ENCODE peak calls at places on chromosomes 4 and X, in eight cellular contexts. One of them, this sample, is unnamed. For H3K4me1, the result is how much of the 10 kb centered on the place peaks cover.

GRCh38 chr4:121790976-121791375 is 10.1 kb upstream of the EXOSC9 start:
- DNase-seq in OCI-LY7: no peak
- DNase-seq in ascending aorta: no peak
- DNase-seq in prostate gland: no peak
- DNase-seq in sigmoid colon: no peak
- DNase-seq in cardiac muscle cell: no peak
- DNase-seq in endothelial cell of umbilical vein: no peak
- DNase-seq in PC-9: no peak
- DNase-seq in this sample: no peak

GRCh38 chrX:131704136-131704695 is 160.3 kb downstream of the OR13H1 start:
- DNase-seq in PC-9: peak
- DNase-seq in prostate gland: no peak
- DNase-seq in ascending aorta: peak
- DNase-seq in sigmoid colon: peak
- DNase-seq in endothelial cell of umbilical vein: no peak
- DNase-seq in cardiac muscle cell: no peak
- DNase-seq in OCI-LY7: no peak
- DNase-seq in this sample: peak

GRCh38 chr4:83342476-83342875 is 7.8 kb upstream of the HPSE start:
- DNase-seq in cardiac muscle cell: no peak
- DNase-seq in OCI-LY7: no peak
- DNase-seq in ascending aorta: no peak
- DNase-seq in sigmoid colon: no peak
- DNase-seq in endothelial cell of umbilical vein: no peak
- DNase-seq in prostate gland: no peak
- DNase-seq in PC-9: no peak
- DNase-seq in this sample: no peak

GRCh38 chr4:115279300-115279699 is 165.9 kb upstream of the NDST4 start:
- DNase-seq in PC-9: no peak
- DNase-seq in prostate gland: no peak
- DNase-seq in endothelial cell of umbilical vein: no peak
- DNase-seq in ascending aorta: no peak
- DNase-seq in cardiac muscle cell: no peak
- DNase-seq in sigmoid colon: no peak
- DNase-seq in OCI-LY7: peak
- DNase-seq in this sample: no peak

GRCh38 chrX:154738013-154738738 is 12.7 kb downstream of the GAB3 start:
- DNase-seq in cardiac muscle cell: no peak
- DNase-seq in prostate gland: no peak
- DNase-seq in endothelial cell of umbilical vein: peak
- DNase-seq in PC-9: no peak
- DNase-seq in ascending aorta: no peak
- DNase-seq in OCI-LY7: no peak
- DNase-seq in sigmoid colon: peak
- DNase-seq in this sample: no peak

GRCh38 chr4:10942166-10942565 is 257.6 kb upstream of the CLNK start:
- DNase-seq in sigmoid colon: no peak
- DNase-seq in OCI-LY7: no peak
- DNase-seq in prostate gland: no peak
- DNase-seq in PC-9: no peak
- DNase-seq in cardiac muscle cell: no peak
- DNase-seq in ascending aorta: no peak
- DNase-seq in endothelial cell of umbilical vein: no peak
- DNase-seq in this sample: no peak

GRCh38 chr4:144579411-144580020 is 66.4 kb upstream of the HHIP start:
- DNase-seq in endothelial cell of umbilical vein: peak
- DNase-seq in ascending aorta: no peak
- DNase-seq in prostate gland: no peak
- DNase-seq in cardiac muscle cell: no peak
- DNase-seq in OCI-LY7: no peak
- DNase-seq in PC-9: no peak
- DNase-seq in sigmoid colon: no peak
- DNase-seq in this sample: no peak

GRCh38 chrX:47234583-47234982 is 1.8 kb downstream of the USP11 start:
- DNase-seq in cardiac muscle cell: no peak
- DNase-seq in endothelial cell of umbilical vein: no peak
- DNase-seq in sigmoid colon: no peak
- DNase-seq in PC-9: no peak
- DNase-seq in prostate gland: no peak
- DNase-seq in ascending aorta: no peak
- DNase-seq in OCI-LY7: no peak
- DNase-seq in this sample: no peak

GRCh38 chrX:20144491-20144890 is 2.9 kb upstream of the EIF1AX start:
- DNase-seq in cardiac muscle cell: no peak
- DNase-seq in endothelial cell of umbilical vein: peak
- DNase-seq in ascending aorta: no peak
- DNase-seq in sigmoid colon: no peak
- DNase-seq in PC-9: no peak
- DNase-seq in prostate gland: no peak
- DNase-seq in OCI-LY7: peak
- DNase-seq in this sample: no peak

GRCh38 chr4:118280501-118281218 is 72.1 kb downstream of the PRSS12 start:
- DNase-seq in prostate gland: peak
- DNase-seq in ascending aorta: no peak
- DNase-seq in OCI-LY7: peak
- DNase-seq in cardiac muscle cell: peak
- DNase-seq in sigmoid colon: no peak
- DNase-seq in endothelial cell of umbilical vein: peak
- DNase-seq in PC-9: peak
- DNase-seq in this sample: no peak

GRCh38 chr4:186924723-186925122 is 201.1 kb upstream of the FAT1 start:
- DNase-seq in prostate gland: no peak
- DNase-seq in PC-9: no peak
- DNase-seq in sigmoid colon: no peak
- DNase-seq in ascending aorta: no peak
- DNase-seq in cardiac muscle cell: no peak
- DNase-seq in endothelial cell of umbilical vein: no peak
- DNase-seq in OCI-LY7: no peak
- DNase-seq in this sample: no peak

GRCh38 chr4:10783351-10783750 is 98.8 kb upstream of the CLNK start:
- DNase-seq in ascending aorta: no peak
- DNase-seq in endothelial cell of umbilical vein: no peak
- DNase-seq in OCI-LY7: no peak
- DNase-seq in PC-9: no peak
- DNase-seq in cardiac muscle cell: no peak
- DNase-seq in prostate gland: no peak
- DNase-seq in sigmoid colon: no peak
- DNase-seq in this sample: no peak

GRCh38 chrX:134981910-134982309 is 8.9 kb upstream of the SMIM10 start:
- DNase-seq in cardiac muscle cell: no peak
- DNase-seq in PC-9: no peak
- DNase-seq in prostate gland: no peak
- DNase-seq in sigmoid colon: no peak
- DNase-seq in OCI-LY7: no peak
- DNase-seq in ascending aorta: no peak
- DNase-seq in endothelial cell of umbilical vein: no peak
- DNase-seq in this sample: no peak

GRCh38 chr4:156959298-156959702 is 12.3 kb downstream of the PDGFC start:
- DNase-seq in prostate gland: no peak
- DNase-seq in OCI-LY7: no peak
- DNase-seq in endothelial cell of umbilical vein: no peak
- DNase-seq in ascending aorta: no peak
- DNase-seq in PC-9: no peak
- DNase-seq in cardiac muscle cell: no peak
- DNase-seq in sigmoid colon: no peak
- DNase-seq in this sample: no peak

GRCh38 chr4:90586799-90587198 is 459.6 kb downstream of the CCSER1 start:
- DNase-seq in PC-9: no peak
- DNase-seq in prostate gland: no peak
- DNase-seq in cardiac muscle cell: no peak
- DNase-seq in sigmoid colon: no peak
- DNase-seq in ascending aorta: no peak
- DNase-seq in endothelial cell of umbilical vein: no peak
- DNase-seq in OCI-LY7: no peak
- DNase-seq in this sample: no peak

GRCh38 chr4:165330666-165331065 is 3.2 kb downstream of the MSMO1 start:
- DNase-seq in cardiac muscle cell: no peak
- DNase-seq in OCI-LY7: no peak
- DNase-seq in ascending aorta: no peak
- DNase-seq in PC-9: no peak
- DNase-seq in sigmoid colon: no peak
- DNase-seq in prostate gland: no peak
- DNase-seq in endothelial cell of umbilical vein: no peak
- DNase-seq in this sample: no peak
- H3K4me1 ChIP-seq in cardiac muscle cell: under half
- H3K4me1 ChIP-seq in OCI-LY7: half or more
- H3K4me1 ChIP-seq in ascending aorta: under half
- H3K4me1 ChIP-seq in PC-9: under half
- H3K4me1 ChIP-seq in sigmoid colon: under half
- H3K4me1 ChIP-seq in prostate gland: under half
- H3K4me1 ChIP-seq in endothelial cell of umbilical vein: half or more
- H3K4me1 ChIP-seq in this sample: under half

DNA sequence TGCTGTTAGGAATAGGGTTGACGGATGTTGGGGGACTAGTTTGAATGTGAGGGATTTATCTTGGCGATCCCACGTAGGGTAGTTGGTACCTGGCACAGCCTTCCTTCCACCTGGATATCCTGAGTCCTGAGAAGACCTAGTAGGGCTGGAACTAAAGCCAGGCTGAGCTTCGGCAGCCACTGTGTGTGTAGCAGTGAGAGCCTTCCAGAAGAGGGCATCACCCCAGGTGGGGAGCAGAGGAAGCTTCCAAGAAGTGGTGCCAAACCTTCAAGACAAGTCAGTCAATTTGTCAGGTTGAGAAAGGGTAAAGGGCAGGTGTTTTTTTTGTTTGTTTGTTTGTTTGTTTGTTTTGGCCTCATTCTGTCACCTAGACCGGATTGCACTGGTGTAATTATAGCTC is 1.2 kb upstream of the FGFBP2 start:
- DNase-seq in OCI-LY7: peak
- DNase-seq in sigmoid colon: no peak
- DNase-seq in prostate gland: no peak
- DNase-seq in PC-9: no peak
- DNase-seq in ascending aorta: no peak
- DNase-seq in cardiac muscle cell: no peak
- DNase-seq in endothelial cell of umbilical vein: no peak
- DNase-seq in this sample: no peak
- TF ChIP-seq CTCF in OCI-LY7: peak
- TF ChIP-seq CTCF in sigmoid colon: no peak
- TF ChIP-seq CTCF in prostate gland: no peak
- TF ChIP-seq CTCF in PC-9: no peak
- TF ChIP-seq CTCF in ascending aorta: no peak
- TF ChIP-seq CTCF in cardiac muscle cell: no peak
- TF ChIP-seq CTCF in endothelial cell of umbilical vein: no peak
- TF ChIP-seq CTCF in this sample: no peak

GRCh38 chr4:111748157-111748556 is 397.1 kb upstream of the FAM241A start:
- DNase-seq in cardiac muscle cell: no peak
- DNase-seq in prostate gland: no peak
- DNase-seq in OCI-LY7: no peak
- DNase-seq in endothelial cell of umbilical vein: no peak
- DNase-seq in ascending aorta: no peak
- DNase-seq in PC-9: no peak
- DNase-seq in sigmoid colon: no peak
- DNase-seq in this sample: no peak

DNA sequence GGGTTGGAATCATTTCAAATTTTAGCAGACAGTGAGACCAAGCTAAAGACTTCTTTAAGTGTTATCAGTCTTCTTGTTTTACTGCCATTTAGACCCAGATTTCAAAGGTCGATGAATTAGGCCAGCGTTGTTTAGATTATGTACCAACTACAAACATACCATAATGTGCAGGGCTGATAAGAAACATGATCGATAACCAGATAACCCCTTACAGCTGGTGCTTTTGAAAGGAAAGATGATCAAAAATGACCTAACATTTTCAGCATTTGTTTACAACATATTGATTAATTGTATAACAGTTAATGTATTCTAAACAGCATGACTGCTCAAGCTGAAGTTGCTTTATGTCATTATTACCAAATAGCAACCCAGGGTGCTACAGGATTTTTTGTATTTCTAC is 400.4 kb upstream of the FAM241A start:
- DNase-seq in ascending aorta: no peak
- DNase-seq in cardiac muscle cell: no peak
- DNase-seq in PC-9: no peak
- DNase-seq in OCI-LY7: no peak
- DNase-seq in endothelial cell of umbilical vein: no peak
- DNase-seq in prostate gland: no peak
- DNase-seq in sigmoid colon: no peak
- DNase-seq in this sample: no peak
- H3K4me1 ChIP-seq in ascending aorta: under half
- H3K4me1 ChIP-seq in cardiac muscle cell: under half
- H3K4me1 ChIP-seq in PC-9: under half
- H3K4me1 ChIP-seq in OCI-LY7: under half
- H3K4me1 ChIP-seq in endothelial cell of umbilical vein: under half
- H3K4me1 ChIP-seq in prostate gland: under half
- H3K4me1 ChIP-seq in sigmoid colon: under half
- H3K4me1 ChIP-seq in this sample: under half

GRCh38 chr4:16513876-16514275 is 287.6 kb upstream of the TAPT1 start:
- DNase-seq in prostate gland: no peak
- DNase-seq in ascending aorta: no peak
- DNase-seq in sigmoid colon: no peak
- DNase-seq in OCI-LY7: no peak
- DNase-seq in endothelial cell of umbilical vein: peak
- DNase-seq in cardiac muscle cell: no peak
- DNase-seq in PC-9: no peak
- DNase-seq in this sample: no peak

GRCh38 chr4:16505726-16506125 is 279.5 kb upstream of the TAPT1 start:
- DNase-seq in sigmoid colon: no peak
- DNase-seq in prostate gland: no peak
- DNase-seq in cardiac muscle cell: peak
- DNase-seq in PC-9: no peak
- DNase-seq in ascending aorta: no peak
- DNase-seq in OCI-LY7: no peak
- DNase-seq in endothelial cell of umbilical vein: no peak
- DNase-seq in this sample: peak

DNA sequence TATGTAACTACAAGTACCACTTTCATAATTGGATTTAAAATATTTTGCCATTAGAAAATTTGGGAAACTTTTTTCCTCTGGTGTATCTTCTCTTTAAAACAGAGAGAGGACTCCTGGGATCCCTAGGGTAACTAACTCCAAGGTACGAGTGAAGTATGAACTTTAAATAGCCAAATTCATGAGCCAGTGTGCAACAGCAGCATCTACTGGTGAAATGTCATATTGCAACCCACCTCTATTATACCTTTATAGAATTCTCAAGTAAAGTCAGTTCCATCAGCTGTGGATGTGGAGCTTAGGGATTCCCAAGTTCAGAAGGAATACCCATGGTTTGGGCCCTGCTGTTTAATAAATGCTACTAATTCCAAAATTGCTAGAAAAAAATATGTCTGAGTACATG is 282.7 kb upstream of the TAPT1 start:
- DNase-seq in prostate gland: no peak
- DNase-seq in OCI-LY7: peak
- DNase-seq in PC-9: no peak
- DNase-seq in cardiac muscle cell: no peak
- DNase-seq in endothelial cell of umbilical vein: no peak
- DNase-seq in sigmoid colon: no peak
- DNase-seq in ascending aorta: no peak
- DNase-seq in this sample: no peak
- TF ChIP-seq CTCF in prostate gland: no peak
- TF ChIP-seq CTCF in OCI-LY7: peak
- TF ChIP-seq CTCF in PC-9: peak
- TF ChIP-seq CTCF in cardiac muscle cell: peak
- TF ChIP-seq CTCF in endothelial cell of umbilical vein: peak
- TF ChIP-seq CTCF in sigmoid colon: no peak
- TF ChIP-seq CTCF in ascending aorta: no peak
- TF ChIP-seq CTCF in this sample: no peak

This sample was measured in kidney.